ENCODE peak calls at places on chromosomes 7 and 10, in eight cellular contexts. One of them, this sample, is unnamed.

GRCh38 chr10:3107426-3107961 is 40.1 kb downstream of the PFKP start:
- DNase-seq in progenitor cell of endocrine pancreas: no peak
- DNase-seq in choroid plexus epithelial cell: peak; percentile 90
- DNase-seq in ovary: peak; percentile 78
- DNase-seq in body of pancreas: peak; percentile 88
- DNase-seq in IMR-90: peak; percentile 98
- DNase-seq in GM06990: no peak
- DNase-seq in activated CD8-positive, alpha-beta T cell treated with anti-CD3 and anti-CD28 coated beads for 36 hours: no peak
- DNase-seq in this sample: no peak

GRCh38 chr7:45886931-45887667 is 1.2 kb upstream of the IGFBP1 start:
- DNase-seq in choroid plexus epithelial cell: no peak
- DNase-seq in activated CD8-positive, alpha-beta T cell treated with anti-CD3 and anti-CD28 coated beads for 36 hours: no peak
- DNase-seq in IMR-90: no peak
- DNase-seq in ovary: no peak
- DNase-seq in body of pancreas: no peak
- DNase-seq in progenitor cell of endocrine pancreas: no peak
- DNase-seq in GM06990: no peak
- DNase-seq in this sample: no peak

GRCh38 chr7:43513236-43513635 is 69.7 kb upstream of the STK17A start:
- DNase-seq in choroid plexus epithelial cell: no peak
- DNase-seq in progenitor cell of endocrine pancreas: no peak
- DNase-seq in body of pancreas: no peak
- DNase-seq in GM06990: no peak
- DNase-seq in ovary: no peak
- DNase-seq in IMR-90: no peak
- DNase-seq in activated CD8-positive, alpha-beta T cell treated with anti-CD3 and anti-CD28 coated beads for 36 hours: no peak
- DNase-seq in this sample: no peak

GRCh38 chr7:129126314-129126713 is 18.2 kb upstream of the TSPAN33 start:
- DNase-seq in IMR-90: no peak
- DNase-seq in ovary: no peak
- DNase-seq in progenitor cell of endocrine pancreas: no peak
- DNase-seq in GM06990: no peak
- DNase-seq in body of pancreas: no peak
- DNase-seq in activated CD8-positive, alpha-beta T cell treated with anti-CD3 and anti-CD28 coated beads for 36 hours: no peak
- DNase-seq in choroid plexus epithelial cell: no peak
- DNase-seq in this sample: no peak

GRCh38 chr7:7221602-7222038 is 39.3 kb downstream of the C1GALT1 start:
- DNase-seq in progenitor cell of endocrine pancreas: no peak
- DNase-seq in IMR-90: peak; percentile 75
- DNase-seq in choroid plexus epithelial cell: peak; percentile 50
- DNase-seq in ovary: no peak
- DNase-seq in GM06990: no peak
- DNase-seq in activated CD8-positive, alpha-beta T cell treated with anti-CD3 and anti-CD28 coated beads for 36 hours: no peak
- DNase-seq in body of pancreas: no peak
- DNase-seq in this sample: no peak

GRCh38 chr7:105587899-105588690 is 6.8 kb upstream of the EFCAB10 start:
- DNase-seq in body of pancreas: no peak
- DNase-seq in activated CD8-positive, alpha-beta T cell treated with anti-CD3 and anti-CD28 coated beads for 36 hours: peak; percentile 54
- DNase-seq in IMR-90: peak; percentile 27
- DNase-seq in progenitor cell of endocrine pancreas: no peak
- DNase-seq in GM06990: no peak
- DNase-seq in ovary: no peak
- DNase-seq in choroid plexus epithelial cell: no peak
- DNase-seq in this sample: no peak

GRCh38 chr10:22613011-22613410 is 101.4 kb downstream of the PIP4K2A start:
- DNase-seq in body of pancreas: no peak
- DNase-seq in ovary: no peak
- DNase-seq in activated CD8-positive, alpha-beta T cell treated with anti-CD3 and anti-CD28 coated beads for 36 hours: no peak
- DNase-seq in choroid plexus epithelial cell: no peak
- DNase-seq in IMR-90: no peak
- DNase-seq in GM06990: no peak
- DNase-seq in progenitor cell of endocrine pancreas: no peak
- DNase-seq in this sample: no peak

GRCh38 chr10:75883081-75883480 is 451.7 kb downstream of the LRMDA start:
- DNase-seq in GM06990: no peak
- DNase-seq in progenitor cell of endocrine pancreas: no peak
- DNase-seq in choroid plexus epithelial cell: no peak
- DNase-seq in activated CD8-positive, alpha-beta T cell treated with anti-CD3 and anti-CD28 coated beads for 36 hours: no peak
- DNase-seq in body of pancreas: peak; percentile 40
- DNase-seq in IMR-90: no peak
- DNase-seq in ovary: no peak
- DNase-seq in this sample: no peak

GRCh38 chr7:16660702-16661464 is 14.9 kb downstream of the BZW2 start:
- DNase-seq in GM06990: no peak
- DNase-seq in choroid plexus epithelial cell: peak; percentile 45
- DNase-seq in progenitor cell of endocrine pancreas: no peak
- DNase-seq in activated CD8-positive, alpha-beta T cell treated with anti-CD3 and anti-CD28 coated beads for 36 hours: no peak
- DNase-seq in ovary: no peak
- DNase-seq in body of pancreas: no peak
- DNase-seq in IMR-90: peak; percentile 86
- DNase-seq in this sample: no peak

GRCh38 chr10:80529604-80530003 is 8.1 kb upstream of the SH2D4B start:
- DNase-seq in choroid plexus epithelial cell: no peak
- DNase-seq in GM06990: no peak
- DNase-seq in activated CD8-positive, alpha-beta T cell treated with anti-CD3 and anti-CD28 coated beads for 36 hours: peak; percentile 66
- DNase-seq in ovary: no peak
- DNase-seq in progenitor cell of endocrine pancreas: no peak
- DNase-seq in body of pancreas: no peak
- DNase-seq in IMR-90: peak; percentile 22
- DNase-seq in this sample: no peak

GRCh38 chr7:22241805-22242390 is 115.1 kb downstream of the RAPGEF5 start:
- DNase-seq in IMR-90: no peak
- DNase-seq in progenitor cell of endocrine pancreas: no peak
- DNase-seq in GM06990: no peak
- DNase-seq in activated CD8-positive, alpha-beta T cell treated with anti-CD3 and anti-CD28 coated beads for 36 hours: no peak
- DNase-seq in body of pancreas: no peak
- DNase-seq in ovary: no peak
- DNase-seq in choroid plexus epithelial cell: no peak
- DNase-seq in this sample: no peak

GRCh38 chr7:109375857-109376256 is 806.2 kb downstream of the DNAJB9 start:
- DNase-seq in activated CD8-positive, alpha-beta T cell treated with anti-CD3 and anti-CD28 coated beads for 36 hours: no peak
- DNase-seq in progenitor cell of endocrine pancreas: no peak
- DNase-seq in body of pancreas: no peak
- DNase-seq in ovary: no peak
- DNase-seq in choroid plexus epithelial cell: no peak
- DNase-seq in GM06990: no peak
- DNase-seq in IMR-90: no peak
- DNase-seq in this sample: no peak

GRCh38 chr7:55132550-55132889 is 113.7 kb downstream of the EGFR start:
- DNase-seq in choroid plexus epithelial cell: no peak
- DNase-seq in IMR-90: no peak
- DNase-seq in ovary: no peak
- DNase-seq in activated CD8-positive, alpha-beta T cell treated with anti-CD3 and anti-CD28 coated beads for 36 hours: no peak
- DNase-seq in body of pancreas: no peak
- DNase-seq in GM06990: no peak
- DNase-seq in progenitor cell of endocrine pancreas: no peak
- DNase-seq in this sample: no peak

GRCh38 chr10:7813481-7813880 is 4.8 kb upstream of the TAF3 start:
- DNase-seq in activated CD8-positive, alpha-beta T cell treated with anti-CD3 and anti-CD28 coated beads for 36 hours: no peak
- DNase-seq in ovary: no peak
- DNase-seq in choroid plexus epithelial cell: no peak
- DNase-seq in IMR-90: no peak
- DNase-seq in body of pancreas: no peak
- DNase-seq in GM06990: no peak
- DNase-seq in progenitor cell of endocrine pancreas: no peak
- DNase-seq in this sample: no peak

GRCh38 chr7:156056548-156056947 is 244.3 kb upstream of the SHH start:
- DNase-seq in GM06990: no peak
- DNase-seq in activated CD8-positive, alpha-beta T cell treated with anti-CD3 and anti-CD28 coated beads for 36 hours: no peak
- DNase-seq in body of pancreas: no peak
- DNase-seq in choroid plexus epithelial cell: no peak
- DNase-seq in progenitor cell of endocrine pancreas: no peak
- DNase-seq in ovary: no peak
- DNase-seq in IMR-90: no peak
- DNase-seq in this sample: no peak

GRCh38 chr7:148856891-148857290 is 27.2 kb downstream of the EZH2 start:
- DNase-seq in activated CD8-positive, alpha-beta T cell treated with anti-CD3 and anti-CD28 coated beads for 36 hours: peak; percentile 20
- DNase-seq in choroid plexus epithelial cell: peak; percentile 45
- DNase-seq in IMR-90: peak; percentile 45
- DNase-seq in GM06990: no peak
- DNase-seq in ovary: no peak
- DNase-seq in progenitor cell of endocrine pancreas: no peak
- DNase-seq in body of pancreas: no peak
- DNase-seq in this sample: peak; percentile 37

GRCh38 chr7:157875230-157876179 is 538.7 kb downstream of the DNAJB6 start:
- DNase-seq in GM06990: no peak
- DNase-seq in choroid plexus epithelial cell: peak; percentile 32
- DNase-seq in body of pancreas: no peak
- DNase-seq in progenitor cell of endocrine pancreas: peak; percentile 42
- DNase-seq in IMR-90: no peak
- DNase-seq in activated CD8-positive, alpha-beta T cell treated with anti-CD3 and anti-CD28 coated beads for 36 hours: peak; percentile 60
- DNase-seq in ovary: no peak
- DNase-seq in this sample: no peak

GRCh38 chr10:78553792-78554191 is 515.0 kb upstream of the ZMIZ1 start:
- DNase-seq in IMR-90: no peak
- DNase-seq in GM06990: no peak
- DNase-seq in choroid plexus epithelial cell: no peak
- DNase-seq in activated CD8-positive, alpha-beta T cell treated with anti-CD3 and anti-CD28 coated beads for 36 hours: no peak
- DNase-seq in ovary: no peak
- DNase-seq in body of pancreas: no peak
- DNase-seq in progenitor cell of endocrine pancreas: no peak
- DNase-seq in this sample: no peak

GRCh38 chr10:22908837-22909236 is 19.0 kb upstream of the ARMC3 start:
- DNase-seq in body of pancreas: no peak
- DNase-seq in ovary: no peak
- DNase-seq in choroid plexus epithelial cell: no peak
- DNase-seq in activated CD8-positive, alpha-beta T cell treated with anti-CD3 and anti-CD28 coated beads for 36 hours: no peak
- DNase-seq in GM06990: no peak
- DNase-seq in progenitor cell of endocrine pancreas: no peak
- DNase-seq in IMR-90: no peak
- DNase-seq in this sample: no peak

GRCh38 chr10:77084431-77085144 is 553.0 kb downstream of the KCNMA1 start:
- DNase-seq in GM06990: no peak
- DNase-seq in body of pancreas: no peak
- DNase-seq in progenitor cell of endocrine pancreas: no peak
- DNase-seq in activated CD8-positive, alpha-beta T cell treated with anti-CD3 and anti-CD28 coated beads for 36 hours: no peak
- DNase-seq in IMR-90: no peak
- DNase-seq in choroid plexus epithelial cell: no peak
- DNase-seq in ovary: peak; percentile 56
- DNase-seq in this sample: no peak

DNA sequence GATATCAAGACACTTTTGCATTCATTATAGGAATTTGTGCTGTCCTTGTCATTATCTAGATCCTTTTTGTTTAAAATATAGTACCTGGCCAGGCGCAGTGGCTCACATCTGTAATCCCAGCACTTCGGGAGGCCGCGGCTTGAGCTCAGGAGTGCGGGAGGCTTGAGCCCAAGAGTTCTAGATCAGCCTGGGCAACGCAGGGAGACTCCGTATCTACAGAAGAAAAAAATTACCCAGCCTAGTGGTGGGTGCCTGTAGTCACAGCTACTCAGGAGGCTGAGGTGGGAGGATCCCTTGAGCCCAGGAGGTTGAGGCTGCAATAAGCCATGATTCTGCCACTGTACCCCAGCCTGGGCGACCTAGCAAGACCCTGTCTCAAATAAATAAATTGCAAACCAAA is 621 bp upstream of the MORN4 start:
- DNase-seq in choroid plexus epithelial cell: peak; percentile 7
- DNase-seq in GM06990: peak; percentile 28
- DNase-seq in IMR-90: no peak
- DNase-seq in activated CD8-positive, alpha-beta T cell treated with anti-CD3 and anti-CD28 coated beads for 36 hours: peak; percentile 39
- DNase-seq in progenitor cell of endocrine pancreas: no peak
- DNase-seq in ovary: no peak
- DNase-seq in body of pancreas: peak; percentile 16
- DNase-seq in this sample: no peak
- TF ChIP-seq CTCF in choroid plexus epithelial cell: peak; percentile 16
- TF ChIP-seq CTCF in GM06990: no peak
- TF ChIP-seq CTCF in IMR-90: no peak
- TF ChIP-seq CTCF in activated CD8-positive, alpha-beta T cell treated with anti-CD3 and anti-CD28 coated beads for 36 hours: peak; percentile 62
- TF ChIP-seq CTCF in progenitor cell of endocrine pancreas: peak; percentile 37
- TF ChIP-seq CTCF in ovary: peak; percentile 18
- TF ChIP-seq CTCF in body of pancreas: peak; percentile 30
- TF ChIP-seq CTCF in this sample: peak; percentile 15

DNA sequence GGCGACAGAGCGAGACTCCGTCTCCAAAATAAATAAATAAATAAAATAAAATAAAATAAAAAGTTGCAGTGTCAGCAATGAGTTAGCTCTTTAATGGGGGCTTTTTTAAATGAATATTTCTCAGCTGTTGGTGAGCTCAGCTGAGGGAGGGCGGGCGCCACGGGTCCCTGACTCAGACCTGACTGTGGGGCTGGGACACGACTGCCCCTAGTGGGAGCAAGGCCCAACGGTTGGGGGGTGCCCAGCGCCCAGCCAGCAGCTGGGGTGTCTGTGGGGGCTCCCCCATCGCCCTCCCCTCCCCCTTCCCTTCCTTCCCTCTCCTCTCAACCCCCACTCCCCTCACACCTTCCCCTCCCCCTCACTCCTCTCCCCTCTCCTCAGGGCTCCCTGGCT is 46.6 kb downstream of the PWWP2B start:
- DNase-seq in activated CD8-positive, alpha-beta T cell treated with anti-CD3 and anti-CD28 coated beads for 36 hours: peak; percentile 92
- DNase-seq in choroid plexus epithelial cell: peak; percentile 75
- DNase-seq in IMR-90: peak; percentile 46
- DNase-seq in ovary: no peak
- DNase-seq in progenitor cell of endocrine pancreas: no peak
- DNase-seq in GM06990: no peak
- DNase-seq in body of pancreas: no peak
- DNase-seq in this sample: peak; percentile 77
- TF ChIP-seq CTCF in activated CD8-positive, alpha-beta T cell treated with anti-CD3 and anti-CD28 coated beads for 36 hours: peak; percentile 67
- TF ChIP-seq CTCF in choroid plexus epithelial cell: peak; percentile 76
- TF ChIP-seq CTCF in IMR-90: peak; percentile 57
- TF ChIP-seq CTCF in ovary: no peak
- TF ChIP-seq CTCF in progenitor cell of endocrine pancreas: no peak
- TF ChIP-seq CTCF in GM06990: peak; percentile 49
- TF ChIP-seq CTCF in body of pancreas: peak; percentile 32
- TF ChIP-seq CTCF in this sample: peak; percentile 59

GRCh38 chr10:125343118-125343752 is 182.9 kb upstream of the CTBP2 start:
- DNase-seq in choroid plexus epithelial cell: peak; percentile 66
- DNase-seq in GM06990: no peak
- DNase-seq in body of pancreas: no peak
- DNase-seq in activated CD8-positive, alpha-beta T cell treated with anti-CD3 and anti-CD28 coated beads for 36 hours: peak; percentile 9
- DNase-seq in IMR-90: peak; percentile 36
- DNase-seq in ovary: no peak
- DNase-seq in progenitor cell of endocrine pancreas: no peak
- DNase-seq in this sample: peak; percentile 23
- TF ChIP-seq CTCF in choroid plexus epithelial cell: peak; percentile 83
- TF ChIP-seq CTCF in GM06990: peak; percentile 66
- TF ChIP-seq CTCF in body of pancreas: peak; percentile 52
- TF ChIP-seq CTCF in activated CD8-positive, alpha-beta T cell treated with anti-CD3 and anti-CD28 coated beads for 36 hours: peak; percentile 53
- TF ChIP-seq CTCF in IMR-90: peak; percentile 54
- TF ChIP-seq CTCF in ovary: peak; percentile 25
- TF ChIP-seq CTCF in progenitor cell of endocrine pancreas: peak; percentile 53
- TF ChIP-seq CTCF in this sample: peak; percentile 44

DNA sequence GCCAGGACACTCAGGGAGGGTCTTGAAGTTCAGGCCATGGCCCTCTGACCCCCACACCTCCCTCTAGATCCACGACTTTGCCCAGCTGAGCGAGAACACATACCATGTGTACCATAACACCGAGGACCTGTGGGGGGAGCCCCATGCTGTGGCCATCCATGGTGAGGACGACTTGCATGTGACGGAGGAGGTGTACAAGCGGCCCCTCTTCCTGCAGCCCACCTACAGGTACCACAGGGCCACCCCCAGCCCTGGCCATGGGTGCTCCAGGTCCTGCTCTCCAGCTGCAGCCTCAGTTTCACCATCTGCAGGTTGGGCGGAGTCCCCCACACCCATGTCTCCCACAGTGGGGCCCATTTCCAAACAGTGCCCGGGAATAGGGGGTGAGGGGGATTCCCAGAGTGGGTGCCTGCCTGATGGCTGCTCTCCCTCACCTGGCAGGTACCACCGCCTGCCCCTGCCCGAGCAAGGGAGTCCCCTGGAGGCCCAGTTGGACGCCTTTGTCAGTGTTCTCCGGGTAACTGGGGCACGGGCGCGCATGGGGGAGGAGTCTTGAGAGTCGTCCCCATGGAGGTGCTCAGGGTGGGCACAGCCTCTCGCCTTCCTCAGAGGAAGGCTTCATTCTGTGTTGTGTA is 54.1 kb downstream of the PALD1 start:
- DNase-seq in progenitor cell of endocrine pancreas: no peak
- DNase-seq in activated CD8-positive, alpha-beta T cell treated with anti-CD3 and anti-CD28 coated beads for 36 hours: no peak
- DNase-seq in choroid plexus epithelial cell: no peak
- DNase-seq in IMR-90: no peak
- DNase-seq in body of pancreas: no peak
- DNase-seq in ovary: no peak
- DNase-seq in GM06990: no peak
- DNase-seq in this sample: no peak
- TF ChIP-seq CTCF in progenitor cell of endocrine pancreas: no peak
- TF ChIP-seq CTCF in activated CD8-positive, alpha-beta T cell treated with anti-CD3 and anti-CD28 coated beads for 36 hours: no peak
- TF ChIP-seq CTCF in choroid plexus epithelial cell: no peak
- TF ChIP-seq CTCF in IMR-90: no peak
- TF ChIP-seq CTCF in body of pancreas: no peak
- TF ChIP-seq CTCF in ovary: no peak
- TF ChIP-seq CTCF in GM06990: no peak
- TF ChIP-seq CTCF in this sample: no peak